ENCODE peak calls at places on chromosomes 12 and 14, in seven cellular contexts. H is left ventricle myocardium inferior; R is cardiac muscle cell; Y is esophagus squamous epithelium; N is B cell; Z is CD8-positive, alpha-beta T cell; T is PC-3. F is an unnamed sample.

GRCh38 chr14:50954811-50955372 is 10.6 kb upstream of the PYGL start:
- DNase-seq in H (no peak), R (peak; percentile 58), Y (no peak), N (peak; percentile 51), Z (no peak), T (peak; percentile 82), F (peak; percentile 71)

GRCh38 chr14:95058491-95058890 is 98.8 kb downstream of the DICER1 start:
- DNase-seq in H (no peak), R (no peak), Y (no peak), N (no peak), Z (no peak), T (no peak), F (no peak)

GRCh38 chr12:108833757-108834472 is 23.5 kb downstream of the SSH1 start:
- DNase-seq in H (peak; percentile 86), R (no peak), Y (no peak), N (no peak), Z (no peak), T (no peak), F (no peak)

GRCh38 chr12:6688543-6688999 is 604 bp downstream of the ZNF384 start:
- DNase-seq in H (no peak), R (peak; percentile 35), Y (peak; percentile 54), N (peak; percentile 68), Z (peak; percentile 30), T (no peak), F (no peak)

GRCh38 chr12:59699408-59700144 is 103.7 kb downstream of the SLC16A7 start:
- DNase-seq in H (no peak), R (no peak), Y (no peak), N (no peak), Z (no peak), T (no peak), F (no peak)

GRCh38 chr12:71981149-71981548 is 42.5 kb downstream of the TPH2 start:
- DNase-seq in H (no peak), R (peak; percentile 46), Y (no peak), N (no peak), Z (no peak), T (peak; percentile 27), F (no peak)

GRCh38 chr12:9906888-9907287 is 25.3 kb downstream of the CLEC2A start:
- DNase-seq in H (no peak), R (no peak), Y (no peak), N (no peak), Z (peak; percentile 15), T (no peak), F (no peak)

GRCh38 chr14:74710477-74710876 is 2.4 kb downstream of the AREL1 start:
- DNase-seq in H (no peak), R (no peak), Y (no peak), N (no peak), Z (no peak), T (no peak), F (no peak)

GRCh38 chr12:47236109-47236714 is 156.5 kb upstream of the AMIGO2 start:
- DNase-seq in H (no peak), R (no peak), Y (no peak), N (no peak), Z (no peak), T (peak; percentile 91), F (no peak)

GRCh38 chr12:92546826-92547348 is 155.9 kb upstream of the PLEKHG7 start:
- DNase-seq in H (no peak), R (no peak), Y (no peak), N (no peak), Z (no peak), T (no peak), F (no peak)

GRCh38 chr14:89184952-89185351 is 232.1 kb downstream of the FOXN3 start:
- DNase-seq in H (no peak), R (no peak), Y (no peak), N (no peak), Z (no peak), T (no peak), F (no peak)

GRCh38 chr14:100122481-100123215 is 36.8 kb downstream of the DEGS2 start:
- DNase-seq in H (no peak), R (no peak), Y (no peak), N (no peak), Z (no peak), T (no peak), F (no peak)

GRCh38 chr14:66038214-66038977 is 447.8 kb upstream of the CCDC196 start:
- DNase-seq in H (no peak), R (no peak), Y (no peak), N (no peak), Z (no peak), T (peak; percentile 19), F (no peak)

GRCh38 chr14:97046991-97047390 is 249.8 kb downstream of the VRK1 start:
- DNase-seq in H (no peak), R (no peak), Y (no peak), N (no peak), Z (no peak), T (no peak), F (no peak)

GRCh38 chr14:76420827-76421226 is 44.9 kb downstream of the ESRRB start:
- DNase-seq in H (no peak), R (no peak), Y (no peak), N (no peak), Z (no peak), T (no peak), F (no peak)

GRCh38 chr12:1619599-1619998 is 9.4 kb upstream of the WNT5B start:
- DNase-seq in H (peak; percentile 54), R (no peak), Y (no peak), N (no peak), Z (no peak), T (no peak), F (peak; percentile 59)

GRCh38 chr14:25570483-25570882 is 520.5 kb upstream of the STXBP6 start:
- DNase-seq in H (no peak), R (no peak), Y (no peak), N (no peak), Z (no peak), T (no peak), F (no peak)

GRCh38 chr12:47238665-47239064 is 158.9 kb upstream of the AMIGO2 start:
- DNase-seq in H (no peak), R (no peak), Y (no peak), N (no peak), Z (no peak), T (no peak), F (no peak)

GRCh38 chr14:33674716-33675115 is 276.2 kb downstream of the EGLN3 start:
- DNase-seq in H (no peak), R (no peak), Y (no peak), N (no peak), Z (no peak), T (no peak), F (no peak)

GRCh38 chr14:91123201-91123600 is 9.3 kb downstream of the DGLUCY start:
- DNase-seq in H (no peak), R (no peak), Y (no peak), N (no peak), Z (no peak), T (no peak), F (no peak)

GRCh38 chr12:1131811-1132224 is 140.8 kb downstream of the ERC1 start:
- DNase-seq in H (no peak), R (no peak), Y (no peak), N (no peak), Z (no peak), T (no peak), F (no peak)

GRCh38 chr14:68718033-68718725 is 74.7 kb downstream of the ZFP36L1 start:
- DNase-seq in H (no peak), R (no peak), Y (no peak), N (no peak), Z (no peak), T (peak; percentile 52), F (no peak)
- TF ChIP-seq CTCF in H (no peak), R (peak; percentile 33), Y (peak; percentile 30), N (peak; percentile 44), Z (no peak), T (peak; percentile 63), F (no peak)

GRCh38 chr12:14811486-14811885 is 2.5 kb downstream of the SMCO3 start:
- DNase-seq in H (no peak), R (no peak), Y (no peak), N (no peak), Z (no peak), T (no peak), F (no peak)

GRCh38 chr12:14810167-14810952 is 3.6 kb downstream of the SMCO3 start:
- DNase-seq in H (no peak), R (peak; percentile 11), Y (no peak), N (no peak), Z (no peak), T (no peak), F (no peak)

GRCh38 chr12:14814082-14814481 is at the start of gene SMCO3:
- DNase-seq in H (no peak), R (no peak), Y (no peak), N (no peak), Z (no peak), T (no peak), F (no peak)

DNA sequence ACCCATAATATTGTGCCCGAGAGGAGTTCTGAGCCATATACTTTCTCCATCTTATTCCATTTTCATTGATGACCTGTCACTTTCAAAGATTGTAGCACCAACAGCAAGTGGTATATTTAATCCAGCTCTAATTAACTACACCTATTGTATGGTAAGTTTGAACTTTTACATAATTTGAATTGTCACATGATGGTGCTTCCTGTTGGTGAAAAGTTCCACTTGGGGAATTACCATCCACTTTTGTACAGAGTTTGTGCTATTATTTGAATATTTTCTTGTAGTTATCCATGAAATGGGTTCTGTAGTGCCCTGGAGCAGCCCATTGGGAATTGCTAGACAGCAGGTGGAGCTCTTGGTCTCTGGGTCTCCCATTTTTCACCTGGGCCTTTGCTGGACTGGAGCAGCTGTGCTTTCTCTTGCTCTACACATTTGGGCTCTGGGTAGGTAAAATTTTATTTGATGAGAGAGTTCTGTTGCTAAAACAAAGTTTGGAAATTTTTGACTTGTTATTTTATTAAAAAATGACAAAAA is 3.0 kb downstream of the SMCO3 start:
- DNase-seq in H (no peak), R (no peak), Y (no peak), N (peak; percentile 9), Z (no peak), T (peak; percentile 61), F (no peak)
- TF ChIP-seq CTCF in H (peak; percentile 56), R (peak; percentile 54), Y (peak; percentile 25), N (no peak), Z (no peak), T (peak; percentile 77), F (no peak)

GRCh38 chr12:94141892-94142291 is 6.5 kb upstream of the PLXNC1 start:
- DNase-seq in H (no peak), R (no peak), Y (no peak), N (no peak), Z (no peak), T (no peak), F (no peak)
- TF ChIP-seq CTCF in H (no peak), R (no peak), Y (no peak), N (no peak), Z (no peak), T (no peak), F (no peak)

GRCh38 chr12:96131230-96131788 is 62.9 kb upstream of the ELK3 start:
- DNase-seq in H (no peak), R (no peak), Y (no peak), N (no peak), Z (no peak), T (no peak), F (no peak)

GRCh38 chr12:96134200-96134599 is 60.0 kb upstream of the ELK3 start:
- DNase-seq in H (no peak), R (no peak), Y (no peak), N (no peak), Z (no peak), T (no peak), F (no peak)

GRCh38 chr12:96132819-96133218 is 61.4 kb upstream of the ELK3 start:
- DNase-seq in H (no peak), R (no peak), Y (no peak), N (no peak), Z (no peak), T (peak; percentile 23), F (no peak)

GRCh38 chr12:96136129-96136528 is 58.0 kb upstream of the ELK3 start:
- DNase-seq in H (no peak), R (peak; percentile 3), Y (no peak), N (no peak), Z (no peak), T (no peak), F (no peak)

GRCh38 chr12:96130396-96131059 is 63.6 kb upstream of the ELK3 start:
- DNase-seq in H (no peak), R (no peak), Y (no peak), N (no peak), Z (no peak), T (no peak), F (no peak)
- TF ChIP-seq CTCF in H (peak; percentile 14), R (no peak), Y (no peak), N (no peak), Z (no peak), T (no peak), F (no peak)